ENCODE peak calls at places on chromosomes 2 and 18, in ten cellular contexts. One of them, this sample, is unnamed.

GRCh38 chr2:222943820-222944219 is 83.0 kb downstream of the ACSL3 start:
- DNase-seq in fibroblast of lung: peak; percentile 48
- DNase-seq in HFFc6: peak; percentile 20
- DNase-seq in heart right ventricle: no peak
- DNase-seq in endothelial cell: no peak
- DNase-seq in WERI-Rb-1: no peak
- DNase-seq in A549: no peak
- DNase-seq in AG10803: peak; percentile 84
- DNase-seq in Peyer's patch: no peak
- DNase-seq in kidney epithelial cell: no peak
- DNase-seq in this sample: no peak

GRCh38 chr2:160334028-160334729 is 134.1 kb upstream of the ITGB6 start:
- DNase-seq in kidney epithelial cell: no peak
- DNase-seq in endothelial cell: no peak
- DNase-seq in A549: no peak
- DNase-seq in heart right ventricle: no peak
- DNase-seq in Peyer's patch: no peak
- DNase-seq in AG10803: peak; percentile 55
- DNase-seq in fibroblast of lung: peak; percentile 71
- DNase-seq in HFFc6: peak; percentile 58
- DNase-seq in WERI-Rb-1: no peak
- DNase-seq in this sample: peak; percentile 53

GRCh38 chr2:28390857-28391563 is 1.6 kb upstream of the FOSL2 start:
- DNase-seq in Peyer's patch: peak; percentile 90
- DNase-seq in heart right ventricle: peak; percentile 89
- DNase-seq in A549: peak; percentile 72
- DNase-seq in WERI-Rb-1: peak; percentile 70
- DNase-seq in fibroblast of lung: no peak
- DNase-seq in AG10803: peak; percentile 91
- DNase-seq in kidney epithelial cell: no peak
- DNase-seq in HFFc6: peak; percentile 75
- DNase-seq in endothelial cell: peak; percentile 67
- DNase-seq in this sample: no peak

GRCh38 chr2:238511614-238511950 is 84.9 kb downstream of the ASB1 start:
- DNase-seq in kidney epithelial cell: no peak
- DNase-seq in Peyer's patch: no peak
- DNase-seq in AG10803: no peak
- DNase-seq in heart right ventricle: no peak
- DNase-seq in WERI-Rb-1: no peak
- DNase-seq in A549: no peak
- DNase-seq in endothelial cell: no peak
- DNase-seq in fibroblast of lung: no peak
- DNase-seq in HFFc6: no peak
- DNase-seq in this sample: no peak

GRCh38 chr2:142966281-142966680 is 88.8 kb downstream of the KYNU start:
- DNase-seq in heart right ventricle: no peak
- DNase-seq in fibroblast of lung: no peak
- DNase-seq in HFFc6: no peak
- DNase-seq in WERI-Rb-1: no peak
- DNase-seq in Peyer's patch: no peak
- DNase-seq in AG10803: peak; percentile 65
- DNase-seq in endothelial cell: no peak
- DNase-seq in A549: no peak
- DNase-seq in kidney epithelial cell: no peak
- DNase-seq in this sample: no peak

GRCh38 chr2:37325625-37326071 is 1.0 kb upstream of the PRKD3 start:
- DNase-seq in HFFc6: no peak
- DNase-seq in Peyer's patch: no peak
- DNase-seq in AG10803: no peak
- DNase-seq in endothelial cell: no peak
- DNase-seq in kidney epithelial cell: no peak
- DNase-seq in fibroblast of lung: no peak
- DNase-seq in A549: no peak
- DNase-seq in heart right ventricle: no peak
- DNase-seq in WERI-Rb-1: no peak
- DNase-seq in this sample: no peak

GRCh38 chr18:629303-630150 is 27.9 kb upstream of the TYMS start:
- DNase-seq in AG10803: no peak
- DNase-seq in endothelial cell: no peak
- DNase-seq in heart right ventricle: no peak
- DNase-seq in Peyer's patch: no peak
- DNase-seq in A549: peak; percentile 6
- DNase-seq in HFFc6: no peak
- DNase-seq in fibroblast of lung: no peak
- DNase-seq in kidney epithelial cell: no peak
- DNase-seq in WERI-Rb-1: no peak
- DNase-seq in this sample: peak; percentile 47

GRCh38 chr2:216657086-216657855 is 24.1 kb downstream of the IGFBP2 start:
- DNase-seq in endothelial cell: no peak
- DNase-seq in kidney epithelial cell: no peak
- DNase-seq in AG10803: no peak
- DNase-seq in Peyer's patch: no peak
- DNase-seq in WERI-Rb-1: no peak
- DNase-seq in HFFc6: no peak
- DNase-seq in A549: no peak
- DNase-seq in heart right ventricle: no peak
- DNase-seq in fibroblast of lung: no peak
- DNase-seq in this sample: no peak

GRCh38 chr18:9719421-9719981 is 11.4 kb downstream of the RAB31 start:
- DNase-seq in WERI-Rb-1: no peak
- DNase-seq in Peyer's patch: peak; percentile 41
- DNase-seq in endothelial cell: no peak
- DNase-seq in kidney epithelial cell: no peak
- DNase-seq in AG10803: peak; percentile 69
- DNase-seq in HFFc6: peak; percentile 89
- DNase-seq in heart right ventricle: no peak
- DNase-seq in A549: peak; percentile 67
- DNase-seq in fibroblast of lung: peak; percentile 85
- DNase-seq in this sample: no peak

GRCh38 chr18:42813570-42813969 is 301.9 kb downstream of the RIT2 start:
- DNase-seq in kidney epithelial cell: no peak
- DNase-seq in Peyer's patch: no peak
- DNase-seq in WERI-Rb-1: no peak
- DNase-seq in A549: no peak
- DNase-seq in fibroblast of lung: no peak
- DNase-seq in HFFc6: no peak
- DNase-seq in endothelial cell: no peak
- DNase-seq in AG10803: no peak
- DNase-seq in heart right ventricle: no peak
- DNase-seq in this sample: no peak

GRCh38 chr2:233867993-233868532 is at the start of gene MSL3B:
- DNase-seq in fibroblast of lung: peak; percentile 66
- DNase-seq in A549: peak; percentile 64
- DNase-seq in kidney epithelial cell: peak; percentile 4
- DNase-seq in HFFc6: no peak
- DNase-seq in Peyer's patch: peak; percentile 64
- DNase-seq in heart right ventricle: peak; percentile 52
- DNase-seq in endothelial cell: peak; percentile 48
- DNase-seq in WERI-Rb-1: no peak
- DNase-seq in AG10803: peak; percentile 54
- DNase-seq in this sample: peak; percentile 58

GRCh38 chr2:152929628-152930027 is 211.2 kb downstream of the ARL6IP6 start:
- DNase-seq in WERI-Rb-1: no peak
- DNase-seq in A549: no peak
- DNase-seq in kidney epithelial cell: no peak
- DNase-seq in AG10803: no peak
- DNase-seq in Peyer's patch: no peak
- DNase-seq in heart right ventricle: no peak
- DNase-seq in fibroblast of lung: no peak
- DNase-seq in endothelial cell: no peak
- DNase-seq in HFFc6: no peak
- DNase-seq in this sample: no peak

GRCh38 chr2:234446404-234447076 is 50.3 kb downstream of the ARL4C start:
- DNase-seq in WERI-Rb-1: no peak
- DNase-seq in heart right ventricle: peak; percentile 60
- DNase-seq in HFFc6: no peak
- DNase-seq in fibroblast of lung: no peak
- DNase-seq in A549: no peak
- DNase-seq in kidney epithelial cell: no peak
- DNase-seq in endothelial cell: no peak
- DNase-seq in AG10803: no peak
- DNase-seq in Peyer's patch: peak; percentile 94
- DNase-seq in this sample: peak; percentile 90

GRCh38 chr2:6866239-6866745 is 585 bp upstream of the CMPK2 start:
- DNase-seq in fibroblast of lung: peak; percentile 21
- DNase-seq in kidney epithelial cell: no peak
- DNase-seq in Peyer's patch: peak; percentile 69
- DNase-seq in HFFc6: no peak
- DNase-seq in AG10803: no peak
- DNase-seq in heart right ventricle: no peak
- DNase-seq in endothelial cell: no peak
- DNase-seq in WERI-Rb-1: peak; percentile 60
- DNase-seq in A549: peak; percentile 44
- DNase-seq in this sample: peak; percentile 51

GRCh38 chr2:175631247-175631628 is 370.8 kb downstream of the LNPK start:
- DNase-seq in fibroblast of lung: no peak
- DNase-seq in endothelial cell: no peak
- DNase-seq in heart right ventricle: no peak
- DNase-seq in Peyer's patch: no peak
- DNase-seq in AG10803: no peak
- DNase-seq in HFFc6: no peak
- DNase-seq in kidney epithelial cell: no peak
- DNase-seq in WERI-Rb-1: no peak
- DNase-seq in A549: no peak
- DNase-seq in this sample: no peak

GRCh38 chr18:2478662-2479061 is 92.6 kb downstream of the METTL4 start:
- DNase-seq in AG10803: no peak
- DNase-seq in endothelial cell: no peak
- DNase-seq in kidney epithelial cell: no peak
- DNase-seq in HFFc6: no peak
- DNase-seq in WERI-Rb-1: no peak
- DNase-seq in fibroblast of lung: no peak
- DNase-seq in heart right ventricle: no peak
- DNase-seq in A549: no peak
- DNase-seq in Peyer's patch: no peak
- DNase-seq in this sample: no peak
- TF ChIP-seq CTCF in AG10803: no peak
- TF ChIP-seq CTCF in endothelial cell: no peak
- TF ChIP-seq CTCF in kidney epithelial cell: no peak
- TF ChIP-seq CTCF in HFFc6: no peak
- TF ChIP-seq CTCF in WERI-Rb-1: no peak
- TF ChIP-seq CTCF in fibroblast of lung: no peak
- TF ChIP-seq CTCF in heart right ventricle: no peak
- TF ChIP-seq CTCF in A549: no peak
- TF ChIP-seq CTCF in Peyer's patch: no peak
- TF ChIP-seq CTCF in this sample: no peak

DNA sequence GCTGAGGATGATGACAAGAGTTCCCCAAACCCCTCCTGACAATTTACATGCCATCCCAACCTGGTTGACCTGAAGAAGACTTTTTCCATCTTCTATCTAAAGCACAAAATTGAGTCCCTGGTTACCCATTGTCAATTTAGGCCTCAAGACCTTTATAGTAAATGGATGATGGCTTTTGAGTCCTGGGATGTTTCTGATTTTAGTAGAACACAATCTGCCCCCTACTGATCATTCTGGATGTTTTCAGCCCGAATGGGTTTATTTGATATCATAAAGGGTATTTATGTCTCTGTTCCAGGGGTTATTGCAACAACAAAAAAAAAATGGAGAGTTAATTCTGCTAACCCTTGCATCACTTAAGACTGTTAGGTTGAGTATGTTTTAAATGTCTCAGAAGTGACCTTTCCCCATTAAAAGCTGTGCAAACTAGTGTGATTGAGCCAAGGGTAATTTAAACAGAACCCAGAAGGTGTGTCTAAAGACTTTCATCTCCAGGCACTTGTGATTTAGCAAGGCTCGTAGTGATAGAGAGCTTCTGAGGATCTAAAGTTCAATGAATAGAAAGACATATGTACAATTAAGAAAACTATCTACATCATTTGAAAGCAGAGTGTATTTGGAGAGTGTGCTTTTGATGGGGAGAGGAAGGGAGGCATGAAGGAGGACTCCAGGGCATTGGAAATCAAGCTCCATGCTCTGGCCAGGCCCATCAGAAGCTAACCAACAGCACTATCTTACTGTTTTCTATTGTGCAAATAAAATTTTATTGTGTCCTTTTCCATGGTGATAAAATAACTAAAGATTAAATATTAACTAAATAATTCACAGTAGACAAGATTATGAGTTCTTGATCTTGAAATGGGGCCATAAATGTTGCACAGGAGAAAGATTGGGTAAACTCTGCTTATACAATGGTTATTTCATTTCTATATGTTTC is 96.6 kb upstream of the NOSTRIN start:
- DNase-seq in AG10803: peak; percentile 46
- DNase-seq in endothelial cell: no peak
- DNase-seq in Peyer's patch: no peak
- DNase-seq in heart right ventricle: no peak
- DNase-seq in A549: peak; percentile 3
- DNase-seq in WERI-Rb-1: no peak
- DNase-seq in kidney epithelial cell: no peak
- DNase-seq in fibroblast of lung: peak; percentile 75
- DNase-seq in HFFc6: peak; percentile 21
- DNase-seq in this sample: no peak
- TF ChIP-seq CTCF in AG10803: peak; percentile 61
- TF ChIP-seq CTCF in endothelial cell: peak; percentile 35
- TF ChIP-seq CTCF in Peyer's patch: no peak
- TF ChIP-seq CTCF in heart right ventricle: no peak
- TF ChIP-seq CTCF in A549: peak; percentile 32
- TF ChIP-seq CTCF in WERI-Rb-1: no peak
- TF ChIP-seq CTCF in kidney epithelial cell: peak; percentile 31
- TF ChIP-seq CTCF in fibroblast of lung: peak; percentile 52
- TF ChIP-seq CTCF in HFFc6: peak; percentile 73
- TF ChIP-seq CTCF in this sample: peak; percentile 37

DNA sequence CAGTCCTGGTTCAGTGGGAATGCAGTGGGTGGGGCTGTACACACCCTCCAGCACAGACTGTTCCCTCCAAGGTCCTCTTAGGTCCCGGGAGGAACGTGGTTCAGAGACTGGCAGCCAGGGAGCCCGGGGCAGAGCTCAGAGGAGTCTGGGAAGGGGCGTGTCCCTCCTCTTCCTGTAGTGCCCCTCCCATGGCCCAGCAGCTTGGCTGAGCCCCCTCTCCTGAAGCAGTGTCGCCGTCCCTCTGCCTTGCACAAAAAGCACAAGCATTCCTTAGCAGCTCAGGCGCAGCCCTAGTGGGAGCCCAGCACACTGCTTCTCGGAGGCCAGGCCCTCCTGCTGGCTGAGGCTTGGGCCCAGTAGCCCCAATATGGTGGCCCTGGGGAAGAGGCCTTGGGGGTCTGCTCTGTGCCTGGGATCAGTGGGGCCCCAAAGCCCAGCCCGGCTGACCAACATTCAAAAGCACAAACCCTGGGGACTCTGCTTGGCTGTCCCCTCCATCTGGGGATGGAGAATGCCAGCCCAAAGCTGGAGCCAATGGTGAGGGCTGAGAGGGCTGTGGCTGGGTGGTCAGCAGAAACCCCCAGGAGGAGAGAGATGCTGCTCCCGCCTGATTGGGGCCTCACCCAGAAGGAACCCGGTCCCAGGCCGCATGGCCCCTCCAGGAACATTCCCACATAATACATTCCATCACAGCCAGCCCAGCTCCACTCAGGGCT is 17.5 kb upstream of the FAHD2A start:
- DNase-seq in heart right ventricle: no peak
- DNase-seq in kidney epithelial cell: no peak
- DNase-seq in Peyer's patch: peak; percentile 89
- DNase-seq in endothelial cell: no peak
- DNase-seq in HFFc6: no peak
- DNase-seq in fibroblast of lung: peak; percentile 8
- DNase-seq in AG10803: no peak
- DNase-seq in A549: no peak
- DNase-seq in WERI-Rb-1: no peak
- DNase-seq in this sample: no peak
- TF ChIP-seq CTCF in heart right ventricle: no peak
- TF ChIP-seq CTCF in kidney epithelial cell: no peak
- TF ChIP-seq CTCF in Peyer's patch: no peak
- TF ChIP-seq CTCF in endothelial cell: no peak
- TF ChIP-seq CTCF in HFFc6: no peak
- TF ChIP-seq CTCF in fibroblast of lung: no peak
- TF ChIP-seq CTCF in AG10803: no peak
- TF ChIP-seq CTCF in A549: no peak
- TF ChIP-seq CTCF in WERI-Rb-1: no peak
- TF ChIP-seq CTCF in this sample: no peak

GRCh38 chr2:113899166-113899565 is 9.3 kb downstream of the ACTR3 start:
- DNase-seq in HFFc6: no peak
- DNase-seq in Peyer's patch: no peak
- DNase-seq in heart right ventricle: no peak
- DNase-seq in fibroblast of lung: no peak
- DNase-seq in kidney epithelial cell: no peak
- DNase-seq in AG10803: no peak
- DNase-seq in WERI-Rb-1: no peak
- DNase-seq in A549: no peak
- DNase-seq in endothelial cell: no peak
- DNase-seq in this sample: no peak
- TF ChIP-seq CTCF in HFFc6: no peak
- TF ChIP-seq CTCF in Peyer's patch: no peak
- TF ChIP-seq CTCF in heart right ventricle: no peak
- TF ChIP-seq CTCF in fibroblast of lung: no peak
- TF ChIP-seq CTCF in kidney epithelial cell: no peak
- TF ChIP-seq CTCF in AG10803: no peak
- TF ChIP-seq CTCF in WERI-Rb-1: no peak
- TF ChIP-seq CTCF in A549: no peak
- TF ChIP-seq CTCF in endothelial cell: no peak
- TF ChIP-seq CTCF in this sample: no peak